ENCODE peak calls at places on chromosomes 2 and 18, in seven cellular contexts. F, T, C, O, K, Z and Q are unnamed samples.

GRCh38 chr2:126704434-126705165 is 48.6 kb downstream of the GYPC start:
- DNase-seq in K (no peak), T (no peak), O (no peak), Z (no peak), F (no peak), C (no peak), Q (no peak)

GRCh38 chr2:112004246-112004645 is 50.8 kb upstream of the TMEM87B start:
- DNase-seq in O (no peak), Z (no peak), T (peak), C (no peak), K (no peak), F (no peak), Q (no peak)

GRCh38 chr2:237720962-237721361 is 77.6 kb upstream of the RBM44 start:
- DNase-seq in K (no peak), T (no peak), Z (no peak), F (no peak), O (no peak), C (no peak), Q (no peak)

GRCh38 chr2:22281033-22281432 is 1103.9 kb upstream of the KLHL29 start:
- DNase-seq in F (peak), O (no peak), T (no peak), Z (no peak), C (no peak), K (no peak), Q (no peak)

GRCh38 chr2:150267651-150268415 is 219.6 kb downstream of the RND3 start:
- DNase-seq in F (no peak), Z (no peak), C (no peak), O (no peak), K (no peak), T (no peak), Q (no peak)

GRCh38 chr2:46837112-46837454 is 78.5 kb downstream of the MCFD2 start:
- DNase-seq in K (no peak), Z (no peak), T (no peak), F (no peak), O (no peak), C (no peak), Q (no peak)

GRCh38 chr2:18976112-18976961 is 382.1 kb downstream of the OSR1 start:
- DNase-seq in T (no peak), O (no peak), K (no peak), Z (no peak), F (no peak), C (no peak), Q (no peak)

GRCh38 chr2:179022685-179023084 is 27.3 kb downstream of the CCDC141 start:
- DNase-seq in C (no peak), F (no peak), Z (no peak), T (no peak), O (no peak), K (no peak), Q (no peak)

GRCh38 chr2:238290079-238290478 is 1.7 kb upstream of the PER2 start:
- DNase-seq in F (no peak), Z (peak), T (no peak), K (peak), O (peak), C (no peak), Q (peak)

GRCh38 chr2:156405586-156405985 is 30.6 kb upstream of the GPD2 start:
- DNase-seq in O (peak), F (no peak), C (no peak), T (no peak), K (no peak), Z (no peak), Q (no peak)

GRCh38 chr2:106159867-106160785 is 34.0 kb downstream of the UXS1 start:
- DNase-seq in C (no peak), F (no peak), T (no peak), Z (no peak), O (no peak), K (no peak), Q (no peak)

GRCh38 chr2:219279916-219280516 is 850 bp downstream of the DNAJB2 start:
- DNase-seq in O (no peak), F (no peak), K (no peak), Z (peak), C (no peak), T (peak), Q (no peak)

GRCh38 chr18:35247412-35248249 is 6.8 kb downstream of the ZNF397 start:
- DNase-seq in C (no peak), Z (no peak), O (no peak), T (no peak), F (no peak), K (no peak), Q (no peak)

GRCh38 chr2:108304975-108305374 is 16.3 kb downstream of the SULT1C2 start:
- DNase-seq in T (peak), O (no peak), C (no peak), Z (no peak), K (no peak), F (no peak), Q (no peak)

GRCh38 chr2:151238527-151239487 is 22.9 kb downstream of the RBM43 start:
- DNase-seq in O (peak), T (peak), F (peak), Z (peak), C (no peak), K (peak), Q (peak)

GRCh38 chr2:85797959-85798358 is 44.2 kb downstream of the ATOH8 start:
- DNase-seq in F (peak), K (no peak), T (no peak), C (no peak), Z (peak), O (peak), Q (no peak)

GRCh38 chr2:182924311-182924710 is 57.9 kb upstream of the FRZB start:
- DNase-seq in K (no peak), Z (no peak), F (no peak), C (no peak), T (no peak), O (no peak), Q (no peak)

GRCh38 chr2:110807520-110807919 is 75.1 kb downstream of the ACOXL start:
- DNase-seq in Z (no peak), F (no peak), K (no peak), O (no peak), C (no peak), T (no peak), Q (no peak)

GRCh38 chr2:73285162-73285739 is 973 bp upstream of the FBXO41 start:
- DNase-seq in C (no peak), K (no peak), O (no peak), Z (no peak), T (peak), F (no peak), Q (no peak)

GRCh38 chr2:184402381-184402780 is 195.9 kb upstream of the ZNF804A start:
- DNase-seq in T (no peak), C (no peak), K (no peak), F (no peak), Z (no peak), O (no peak), Q (no peak)

GRCh38 chr18:8339958-8340357 is 269.3 kb upstream of the RAB12 start:
- DNase-seq in F (no peak), K (no peak), O (no peak), C (no peak), Z (no peak), T (no peak), Q (no peak)

GRCh38 chr2:29627366-29627765 is 294.0 kb downstream of the ALK start:
- DNase-seq in O (no peak), C (peak), T (no peak), Z (no peak), K (no peak), F (no peak), Q (no peak)

GRCh38 chr2:190961918-190962487 is 52.0 kb downstream of the STAT1 start:
- DNase-seq in C (no peak), O (no peak), K (no peak), T (no peak), F (no peak), Z (no peak), Q (no peak)

GRCh38 chr2:9001229-9001628 is 2.3 kb downstream of the MBOAT2 start:
- DNase-seq in F (no peak), K (no peak), O (no peak), C (no peak), Z (no peak), T (no peak), Q (no peak)

GRCh38 chr2:65658871-65659270 is 226.5 kb upstream of the SPRED2 start:
- DNase-seq in T (no peak), C (no peak), O (no peak), K (no peak), F (no peak), Z (no peak), Q (no peak)

GRCh38 chr2:235659767-235660322 is 166.0 kb downstream of the AGAP1 start:
- DNase-seq in O (peak), C (no peak), Z (peak), F (no peak), K (no peak), T (no peak), Q (no peak)

GRCh38 chr18:77374106-77374505 is 124.5 kb downstream of the GALR1 start:
- DNase-seq in T (no peak), O (no peak), K (no peak), F (no peak), Z (no peak), C (no peak), Q (no peak)

GRCh38 chr2:96144481-96145027 is 686 bp downstream of the DUSP2 start:
- DNase-seq in C (no peak), Z (no peak), K (no peak), T (no peak), F (no peak), O (no peak), Q (no peak)

GRCh38 chr18:8798996-8799395 is 93.6 kb downstream of the MTCL1 start:
- DNase-seq in T (no peak), F (peak), O (no peak), K (no peak), C (no peak), Z (no peak), Q (no peak)

GRCh38 chr2:85135066-85135914 is 2.1 kb downstream of the TCF7L1 start:
- DNase-seq in Z (no peak), F (no peak), C (peak), T (no peak), O (no peak), K (no peak), Q (no peak)

GRCh38 chr2:200378652-200379290 is 72.3 kb downstream of the SPATS2L start:
- DNase-seq in T (no peak), Z (no peak), C (no peak), K (no peak), O (no peak), F (no peak), Q (no peak)

GRCh38 chr2:46023165-46023854 is 273.9 kb upstream of the EPAS1 start:
- DNase-seq in F (no peak), O (no peak), Z (no peak), K (no peak), T (no peak), C (no peak), Q (no peak)

GRCh38 chr18:27540126-27540525 is 355.0 kb upstream of the CHST9 start:
- DNase-seq in O (no peak), T (no peak), Z (no peak), C (no peak), K (no peak), F (no peak), Q (no peak)

GRCh38 chr18:13658444-13659204 is 67.7 kb downstream of the FAM210A start:
- DNase-seq in C (no peak), K (no peak), F (no peak), O (no peak), Z (no peak), T (no peak), Q (no peak)

GRCh38 chr2:59413751-59414570 is 1139.5 kb downstream of the BCL11A start:
- DNase-seq in F (no peak), O (no peak), Z (no peak), C (no peak), T (no peak), K (no peak), Q (no peak)

GRCh38 chr2:181586569-181587076 is 70.3 kb downstream of the CERKL start:
- DNase-seq in T (peak), O (no peak), Z (no peak), F (no peak), C (no peak), K (no peak), Q (no peak)
- TF ChIP-seq JUND in T (no peak), O (no peak), Z (no peak), F (no peak), C (no peak), K (no peak), Q (no peak)

DNA sequence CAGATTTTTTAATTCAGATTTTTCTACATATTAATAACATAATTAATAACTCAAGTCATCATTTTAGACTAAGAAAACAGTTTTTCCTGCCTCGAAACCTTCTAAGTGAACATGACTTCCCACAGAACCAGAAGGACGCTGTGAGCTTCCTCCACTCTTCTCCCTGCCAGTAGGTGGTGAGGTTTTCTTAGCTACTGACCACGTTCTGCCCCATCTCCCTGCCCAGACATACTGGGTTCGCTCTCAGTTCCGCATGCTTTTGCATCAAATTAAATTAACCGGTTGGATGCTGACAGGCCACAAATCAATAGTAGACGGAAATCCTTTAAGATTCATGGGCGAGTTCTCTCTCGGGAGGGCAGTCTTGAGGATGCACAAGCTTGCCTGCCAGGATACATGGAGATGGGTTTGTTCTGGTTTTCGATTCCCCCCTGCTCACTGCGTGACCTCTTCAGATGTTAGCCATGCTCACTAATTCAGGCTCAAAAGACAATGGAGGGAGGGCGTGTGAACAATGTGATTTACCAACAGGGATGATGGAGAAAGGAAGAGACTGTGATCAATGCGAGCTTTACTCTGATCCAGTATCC is 375.9 kb downstream of the EIPR1 start:
- DNase-seq in Z (no peak), O (no peak), F (no peak), K (no peak), C (no peak), T (no peak), Q (peak)
- TF ChIP-seq JUND in Z (no peak), O (no peak), F (no peak), K (no peak), C (no peak), T (no peak), Q (no peak)

GRCh38 chr2:39772812-39773152 is 6.3 kb downstream of the THUMPD2 start:
- DNase-seq in F (no peak), Z (no peak), T (no peak), O (no peak), C (no peak), K (no peak), Q (no peak)
- TF ChIP-seq JUND in F (no peak), Z (no peak), T (no peak), O (no peak), C (no peak), K (no peak), Q (no peak)

DNA sequence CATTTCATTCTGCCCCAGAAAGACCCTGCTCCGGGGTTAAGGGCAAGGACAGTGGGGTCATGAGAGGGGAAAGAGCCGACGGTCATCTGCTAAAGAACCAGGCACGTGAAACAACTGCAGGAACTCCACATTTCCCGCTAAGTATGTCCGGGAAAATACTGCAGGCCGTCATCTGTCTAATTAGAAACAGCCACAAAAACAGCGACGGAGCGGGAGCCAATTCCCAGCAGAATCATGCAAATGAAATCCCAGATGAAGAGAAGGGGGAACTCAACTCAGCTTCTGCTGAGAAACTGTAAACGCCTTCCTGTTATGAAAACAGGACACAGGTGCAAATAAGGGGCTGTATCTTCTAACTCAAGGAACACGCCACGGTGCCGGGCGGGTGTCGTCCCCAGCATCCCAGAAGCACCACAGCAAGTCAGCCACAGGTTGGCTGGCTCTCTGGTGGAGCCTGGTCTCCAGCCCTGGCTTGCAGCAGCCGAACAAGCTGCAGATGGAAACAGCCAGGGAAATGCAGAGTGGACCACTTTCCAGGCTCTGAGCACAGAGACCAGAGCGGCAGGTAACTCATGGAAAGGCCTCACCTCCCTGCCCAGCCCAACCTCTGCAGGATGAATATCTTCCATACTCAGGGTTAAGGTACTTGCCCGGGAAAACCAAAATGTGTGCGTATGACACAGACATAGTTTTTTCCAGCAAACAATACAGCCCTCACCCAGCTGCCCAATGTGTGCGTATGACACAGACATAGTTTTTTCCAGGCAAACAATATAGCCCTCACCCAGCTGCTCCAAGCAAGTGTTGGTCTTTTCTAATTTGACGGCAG is 28.9 kb downstream of the PXDN start:
- DNase-seq in K (no peak), F (peak), T (no peak), C (no peak), Z (no peak), O (no peak), Q (no peak)
- TF ChIP-seq JUND in K (no peak), F (no peak), T (no peak), C (no peak), Z (no peak), O (no peak), Q (no peak)

GRCh38 chr18:78722959-78723706 is 256.5 kb upstream of the SALL3 start:
- DNase-seq in O (no peak), K (no peak), T (no peak), C (no peak), F (no peak), Z (no peak), Q (no peak)
- TF ChIP-seq JUND in O (no peak), K (no peak), T (no peak), C (no peak), F (no peak), Z (no peak), Q (no peak)

DNA sequence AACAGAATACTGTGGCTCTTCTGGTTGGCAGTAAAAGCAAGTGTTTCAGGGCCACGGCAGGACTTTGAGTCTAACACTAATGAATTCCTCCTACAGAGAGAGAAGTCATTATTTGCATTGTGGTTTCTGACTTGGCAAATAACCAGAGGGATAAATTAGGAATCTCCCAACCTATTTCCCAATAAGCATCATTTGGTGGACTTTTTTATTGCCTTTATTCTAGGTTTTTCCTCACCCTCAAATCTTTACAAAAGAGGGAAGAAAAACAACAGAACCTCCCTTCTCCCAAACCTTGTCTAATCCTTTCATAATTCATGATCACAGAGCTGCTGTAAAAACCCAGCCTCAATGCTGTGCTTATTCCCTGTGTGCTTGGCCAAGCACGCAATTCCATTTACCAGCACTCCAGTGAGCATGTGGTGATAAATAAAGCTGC is 179.7 kb downstream of the AGPS start:
- DNase-seq in Z (no peak), C (no peak), F (no peak), O (peak), T (no peak), K (no peak), Q (no peak)
- TF ChIP-seq JUND in Z (no peak), C (no peak), F (no peak), O (no peak), T (no peak), K (no peak), Q (no peak)

GRCh38 chr2:130744287-130745117 is 10.8 kb upstream of the AMER3 start:
- DNase-seq in F (peak), O (peak), T (no peak), Z (no peak), K (no peak), C (no peak), Q (no peak)
- TF ChIP-seq JUND in F (no peak), O (no peak), T (no peak), Z (no peak), K (no peak), C (no peak), Q (no peak)

DNA sequence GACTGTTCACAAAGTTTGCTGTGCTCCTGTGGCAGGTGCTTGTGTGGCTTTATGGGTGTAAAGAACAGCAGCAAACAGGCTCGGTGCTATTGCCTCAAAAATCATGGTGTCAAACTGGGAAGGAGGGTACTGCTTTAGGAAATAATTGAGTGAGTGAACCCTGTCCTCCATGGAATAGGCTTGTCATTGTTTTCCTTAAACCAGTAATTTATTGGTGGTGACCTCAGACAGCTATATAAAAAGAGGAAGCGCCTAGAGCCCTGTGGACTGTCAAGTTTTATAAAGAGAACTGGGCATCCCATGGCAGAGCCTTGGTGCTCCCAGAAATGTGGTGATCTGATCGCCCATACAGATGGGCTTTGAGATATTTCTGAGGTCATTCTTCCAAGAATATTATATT is 4.7 kb upstream of the CXCR4 start:
- DNase-seq in O (no peak), Z (no peak), K (no peak), C (no peak), T (no peak), F (no peak), Q (no peak)
- TF ChIP-seq JUND in O (no peak), Z (peak), K (no peak), C (no peak), T (no peak), F (no peak), Q (no peak)